ENCODE peak calls at places on chromosomes 6 and 20, in four cellular contexts. A is lower lobe of right lung, I is lung, R is sigmoid colon. W is an unnamed sample. For H3K36me3, the result is how much of the 10 kb centered on the place peaks cover.

GRCh38 chr20:33419140-33419974 is 18.0 kb upstream of the CDK5RAP1 start:
- DNase-seq in R (no peak), I (no peak), A (no peak), W (no peak)

GRCh38 chr6:72464246-72464645 is 157.6 kb upstream of the KCNQ5 start:
- DNase-seq in I (no peak), R (no peak), A (no peak), W (no peak)

GRCh38 chr6:170186006-170186908 is 104.6 kb downstream of the DLL1 start:
- DNase-seq in R (no peak), I (no peak), A (no peak), W (no peak)

GRCh38 chr20:3011752-3012151 is 31.7 kb upstream of the GNRH2 start:
- DNase-seq in I (no peak), R (no peak), A (no peak), W (no peak)

GRCh38 chr6:26183581-26184408 is 96.6 kb downstream of the HFE start:
- DNase-seq in I (peak), R (peak), A (peak), W (peak)

GRCh38 chr6:128479048-128479666 is 41.2 kb downstream of the PTPRK start:
- DNase-seq in A (no peak), R (no peak), I (no peak), W (no peak)

GRCh38 chr6:11987390-11987789 is 24.7 kb upstream of the HIVEP1 start:
- DNase-seq in A (no peak), R (no peak), I (no peak), W (no peak)

GRCh38 chr6:26392932-26393636 is 9.0 kb upstream of the BTN3A1 start:
- DNase-seq in A (peak), R (no peak), I (no peak), W (no peak)

GRCh38 chr6:28597924-28598323 is 72.2 kb downstream of the GPX5 start:
- DNase-seq in R (no peak), A (no peak), I (no peak), W (no peak)

GRCh38 chr20:2006452-2007381 is 12.9 kb upstream of the PDYN start:
- DNase-seq in R (no peak), I (peak), A (no peak), W (no peak)

GRCh38 chr6:43803783-43804549 is 34.0 kb downstream of the VEGFA start:
- DNase-seq in A (no peak), I (peak), R (no peak), W (no peak)

GRCh38 chr6:52612336-52613096 is 35.7 kb upstream of the TRAM2 start:
- DNase-seq in A (no peak), R (no peak), I (no peak), W (no peak)

GRCh38 chr6:159943101-159943632 is 25.7 kb upstream of the IGF2R start:
- DNase-seq in I (no peak), A (no peak), R (no peak), W (no peak)

GRCh38 chr6:82608777-82609176 is 245.2 kb downstream of the TPBG start:
- DNase-seq in R (no peak), A (no peak), I (no peak), W (no peak)

GRCh38 chr20:62134735-62135231 is 8.4 kb downstream of the PSMA7 start:
- DNase-seq in A (no peak), R (no peak), I (peak), W (no peak)

DNA sequence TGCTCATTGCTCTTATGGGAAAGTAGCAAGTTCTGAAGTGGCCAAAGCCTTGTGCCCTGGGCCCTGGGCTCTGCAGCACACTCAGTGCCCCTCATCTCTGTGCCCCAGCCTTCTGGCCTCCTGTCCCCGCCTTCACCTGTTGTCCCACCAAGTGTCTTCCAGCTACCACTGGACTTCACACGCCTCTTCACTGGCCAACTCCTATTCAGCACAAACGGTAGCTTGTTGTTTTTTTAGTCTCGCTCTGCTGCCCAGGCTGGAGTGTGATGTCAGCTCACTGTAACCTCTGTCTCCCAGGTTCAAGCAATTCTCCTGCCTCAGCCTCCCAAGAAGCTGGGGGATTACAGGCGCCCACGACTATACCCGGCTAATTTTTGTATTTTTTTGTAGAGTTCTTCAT is 4.8 kb downstream of the CCHCR1 start:
- DNase-seq in R (no peak), A (no peak), I (no peak), W (no peak)
- H3K27ac ChIP-seq in R (no peak), A (no peak), I (no peak), W (no peak)

GRCh38 chr20:11436113-11436890 is 481.4 kb upstream of the BTBD3 start:
- DNase-seq in I (no peak), A (no peak), R (no peak), W (no peak)
- H3K36me3 ChIP-seq in I (under half), A (under half), R (under half), W (under half)

GRCh38 chr6:33279971-33280511 is 3.1 kb downstream of the B3GALT4 start:
- DNase-seq in R (no peak), A (no peak), I (no peak), W (no peak)
- H3K27ac ChIP-seq in R (no peak), A (no peak), I (no peak), W (no peak)

DNA sequence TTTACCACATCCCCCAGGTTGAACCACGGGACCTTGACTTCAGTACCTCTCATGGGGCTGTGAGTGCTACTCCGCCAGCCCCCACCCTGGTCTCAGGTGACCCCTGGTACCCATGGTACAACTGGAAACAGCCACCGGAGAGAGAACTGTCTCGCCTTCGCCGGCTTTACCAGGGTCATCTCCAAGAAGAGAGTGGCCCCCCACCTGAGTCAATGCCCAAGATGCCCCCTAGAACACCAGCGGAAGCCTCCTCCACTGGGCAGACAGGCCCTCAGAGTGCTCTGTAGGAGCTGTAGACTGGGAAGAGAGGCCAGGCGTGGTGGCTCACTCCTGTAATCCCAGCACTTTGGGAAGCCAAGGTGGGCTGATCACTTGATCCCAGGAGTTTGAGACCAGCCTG is 1.2 kb upstream of the ATAT1 start:
- DNase-seq in I (no peak), R (no peak), A (no peak), W (no peak)
- H3K36me3 ChIP-seq in I (under half), R (under half), A (half or more), W (under half)

GRCh38 chr20:39117486-39117885 is 155.3 kb downstream of the DHX35 start:
- DNase-seq in R (no peak), A (no peak), I (no peak), W (no peak)
- H3K27ac ChIP-seq in R (no peak), A (no peak), I (no peak), W (no peak)

GRCh38 chr6:36858407-36858981 is 16.1 kb downstream of the PPIL1 start:
- DNase-seq in A (no peak), I (no peak), R (peak), W (no peak)

GRCh38 chr6:36857325-36857724 is 17.3 kb downstream of the PPIL1 start:
- DNase-seq in R (no peak), I (no peak), A (no peak), W (no peak)

GRCh38 chr6:36853325-36853724 is 14.1 kb upstream of the CPNE5 start:
- DNase-seq in I (peak), A (no peak), R (peak), W (no peak)

GRCh38 chr6:36856277-36856676 is 17.0 kb upstream of the CPNE5 start:
- DNase-seq in R (no peak), A (no peak), I (no peak), W (no peak)

DNA sequence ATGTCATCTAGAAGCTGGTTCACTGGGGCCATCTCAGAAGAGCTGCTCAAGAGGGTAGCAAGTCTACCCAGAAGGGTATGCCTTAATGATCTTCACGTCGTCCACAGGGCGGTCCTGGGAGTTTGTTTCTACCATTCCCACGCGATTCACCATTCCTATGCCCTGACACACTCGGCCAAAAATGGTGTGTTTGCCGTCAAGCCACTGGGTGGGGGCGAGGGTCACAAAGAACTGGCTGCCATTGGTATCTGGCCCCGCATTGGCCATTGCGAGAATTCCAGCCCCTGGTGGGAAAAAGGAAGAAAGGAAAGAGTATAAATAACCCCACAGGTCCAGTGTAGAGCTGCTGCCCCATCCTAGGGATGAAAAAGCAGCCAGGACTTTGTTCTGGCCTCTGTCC is 16.5 kb upstream of the CPNE5 start:
- DNase-seq in I (no peak), R (no peak), A (no peak), W (no peak)
- H3K36me3 ChIP-seq in I (under half), R (under half), A (under half), W (under half)